ENCODE peak calls at places on chromosomes 1 and 21, in nine cellular contexts. One of them, this sample, is unnamed.

GRCh38 chr21:36288651-36289243 is 31.2 kb upstream of the MORC3 start:
- DNase-seq in activated CD8-positive, alpha-beta T cell treated with anti-CD3 and anti-CD28 coated beads, Interleukin-2, amount 10 ng/mL, durations not matched to agents 7 days and 5 days: no peak
- DNase-seq in activated CD4-positive, alpha-beta T cell treated with anti-CD3 and anti-CD28 coated beads for 48 hours: no peak
- DNase-seq in NCI-H460: no peak
- DNase-seq in activated T-cell treated with anti-CD3 and anti-CD28 coated beads for 4 hours: no peak
- DNase-seq in colonic mucosa: no peak
- DNase-seq in OCI-M1: no peak
- DNase-seq in stimulated activated CD8-positive, alpha-beta memory T cell treated with anti-CD3 and anti-CD28 coated beads, Interleukin-2, amount 100 ng/mL, for 1 hour: no peak
- DNase-seq in fibroblast of mammary gland: peak; percentile 3
- DNase-seq in this sample: no peak

GRCh38 chr1:213541641-213542040 is 446.1 kb upstream of the PROX1 start:
- DNase-seq in fibroblast of mammary gland: no peak
- DNase-seq in colonic mucosa: no peak
- DNase-seq in stimulated activated CD8-positive, alpha-beta memory T cell treated with anti-CD3 and anti-CD28 coated beads, Interleukin-2, amount 100 ng/mL, for 1 hour: no peak
- DNase-seq in OCI-M1: no peak
- DNase-seq in activated CD8-positive, alpha-beta T cell treated with anti-CD3 and anti-CD28 coated beads, Interleukin-2, amount 10 ng/mL, durations not matched to agents 7 days and 5 days: no peak
- DNase-seq in NCI-H460: no peak
- DNase-seq in activated T-cell treated with anti-CD3 and anti-CD28 coated beads for 4 hours: no peak
- DNase-seq in activated CD4-positive, alpha-beta T cell treated with anti-CD3 and anti-CD28 coated beads for 48 hours: no peak
- DNase-seq in this sample: no peak

GRCh38 chr1:77906624-77907023 is 18.2 kb downstream of the NEXN start:
- DNase-seq in stimulated activated CD8-positive, alpha-beta memory T cell treated with anti-CD3 and anti-CD28 coated beads, Interleukin-2, amount 100 ng/mL, for 1 hour: no peak
- DNase-seq in NCI-H460: no peak
- DNase-seq in colonic mucosa: no peak
- DNase-seq in activated CD8-positive, alpha-beta T cell treated with anti-CD3 and anti-CD28 coated beads, Interleukin-2, amount 10 ng/mL, durations not matched to agents 7 days and 5 days: no peak
- DNase-seq in activated T-cell treated with anti-CD3 and anti-CD28 coated beads for 4 hours: no peak
- DNase-seq in OCI-M1: no peak
- DNase-seq in activated CD4-positive, alpha-beta T cell treated with anti-CD3 and anti-CD28 coated beads for 48 hours: no peak
- DNase-seq in fibroblast of mammary gland: no peak
- DNase-seq in this sample: no peak

GRCh38 chr1:25442178-25442577 is 11.5 kb downstream of the MACO1 start:
- DNase-seq in OCI-M1: no peak
- DNase-seq in colonic mucosa: no peak
- DNase-seq in activated CD8-positive, alpha-beta T cell treated with anti-CD3 and anti-CD28 coated beads, Interleukin-2, amount 10 ng/mL, durations not matched to agents 7 days and 5 days: no peak
- DNase-seq in stimulated activated CD8-positive, alpha-beta memory T cell treated with anti-CD3 and anti-CD28 coated beads, Interleukin-2, amount 100 ng/mL, for 1 hour: no peak
- DNase-seq in fibroblast of mammary gland: peak; percentile 38
- DNase-seq in activated CD4-positive, alpha-beta T cell treated with anti-CD3 and anti-CD28 coated beads for 48 hours: no peak
- DNase-seq in NCI-H460: no peak
- DNase-seq in activated T-cell treated with anti-CD3 and anti-CD28 coated beads for 4 hours: no peak
- DNase-seq in this sample: no peak

GRCh38 chr1:194833111-194833510 is 1646.7 kb upstream of the B3GALT2 start:
- DNase-seq in OCI-M1: no peak
- DNase-seq in NCI-H460: no peak
- DNase-seq in fibroblast of mammary gland: no peak
- DNase-seq in colonic mucosa: no peak
- DNase-seq in stimulated activated CD8-positive, alpha-beta memory T cell treated with anti-CD3 and anti-CD28 coated beads, Interleukin-2, amount 100 ng/mL, for 1 hour: no peak
- DNase-seq in activated T-cell treated with anti-CD3 and anti-CD28 coated beads for 4 hours: no peak
- DNase-seq in activated CD8-positive, alpha-beta T cell treated with anti-CD3 and anti-CD28 coated beads, Interleukin-2, amount 10 ng/mL, durations not matched to agents 7 days and 5 days: no peak
- DNase-seq in activated CD4-positive, alpha-beta T cell treated with anti-CD3 and anti-CD28 coated beads for 48 hours: no peak
- DNase-seq in this sample: no peak

GRCh38 chr1:156247460-156248322 is at the start of gene PAQR6:
- DNase-seq in activated CD4-positive, alpha-beta T cell treated with anti-CD3 and anti-CD28 coated beads for 48 hours: no peak
- DNase-seq in activated CD8-positive, alpha-beta T cell treated with anti-CD3 and anti-CD28 coated beads, Interleukin-2, amount 10 ng/mL, durations not matched to agents 7 days and 5 days: no peak
- DNase-seq in fibroblast of mammary gland: no peak
- DNase-seq in activated T-cell treated with anti-CD3 and anti-CD28 coated beads for 4 hours: no peak
- DNase-seq in stimulated activated CD8-positive, alpha-beta memory T cell treated with anti-CD3 and anti-CD28 coated beads, Interleukin-2, amount 100 ng/mL, for 1 hour: no peak
- DNase-seq in colonic mucosa: no peak
- DNase-seq in NCI-H460: no peak
- DNase-seq in OCI-M1: no peak
- DNase-seq in this sample: no peak

GRCh38 chr1:234597894-234598293 is 12.1 kb downstream of the IRF2BP2 start:
- DNase-seq in OCI-M1: peak; percentile 87
- DNase-seq in fibroblast of mammary gland: peak; percentile 72
- DNase-seq in activated CD4-positive, alpha-beta T cell treated with anti-CD3 and anti-CD28 coated beads for 48 hours: peak; percentile 64
- DNase-seq in colonic mucosa: peak; percentile 78
- DNase-seq in stimulated activated CD8-positive, alpha-beta memory T cell treated with anti-CD3 and anti-CD28 coated beads, Interleukin-2, amount 100 ng/mL, for 1 hour: no peak
- DNase-seq in activated CD8-positive, alpha-beta T cell treated with anti-CD3 and anti-CD28 coated beads, Interleukin-2, amount 10 ng/mL, durations not matched to agents 7 days and 5 days: peak; percentile 75
- DNase-seq in NCI-H460: no peak
- DNase-seq in activated T-cell treated with anti-CD3 and anti-CD28 coated beads for 4 hours: peak; percentile 66
- DNase-seq in this sample: no peak

GRCh38 chr1:118388341-118388740 is 203.3 kb upstream of the SPAG17 start:
- DNase-seq in OCI-M1: no peak
- DNase-seq in NCI-H460: no peak
- DNase-seq in activated CD4-positive, alpha-beta T cell treated with anti-CD3 and anti-CD28 coated beads for 48 hours: no peak
- DNase-seq in activated CD8-positive, alpha-beta T cell treated with anti-CD3 and anti-CD28 coated beads, Interleukin-2, amount 10 ng/mL, durations not matched to agents 7 days and 5 days: no peak
- DNase-seq in stimulated activated CD8-positive, alpha-beta memory T cell treated with anti-CD3 and anti-CD28 coated beads, Interleukin-2, amount 100 ng/mL, for 1 hour: no peak
- DNase-seq in colonic mucosa: no peak
- DNase-seq in activated T-cell treated with anti-CD3 and anti-CD28 coated beads for 4 hours: no peak
- DNase-seq in fibroblast of mammary gland: no peak
- DNase-seq in this sample: no peak

GRCh38 chr1:31531177-31532000 is 44.9 kb upstream of the TINAGL1 start:
- DNase-seq in activated CD4-positive, alpha-beta T cell treated with anti-CD3 and anti-CD28 coated beads for 48 hours: no peak
- DNase-seq in stimulated activated CD8-positive, alpha-beta memory T cell treated with anti-CD3 and anti-CD28 coated beads, Interleukin-2, amount 100 ng/mL, for 1 hour: no peak
- DNase-seq in activated CD8-positive, alpha-beta T cell treated with anti-CD3 and anti-CD28 coated beads, Interleukin-2, amount 10 ng/mL, durations not matched to agents 7 days and 5 days: no peak
- DNase-seq in OCI-M1: no peak
- DNase-seq in NCI-H460: no peak
- DNase-seq in fibroblast of mammary gland: peak; percentile 46
- DNase-seq in activated T-cell treated with anti-CD3 and anti-CD28 coated beads for 4 hours: no peak
- DNase-seq in colonic mucosa: no peak
- DNase-seq in this sample: no peak

GRCh38 chr1:238558156-238558555 is 667.4 kb upstream of the ZP4 start:
- DNase-seq in NCI-H460: no peak
- DNase-seq in activated T-cell treated with anti-CD3 and anti-CD28 coated beads for 4 hours: no peak
- DNase-seq in fibroblast of mammary gland: peak; percentile 78
- DNase-seq in activated CD8-positive, alpha-beta T cell treated with anti-CD3 and anti-CD28 coated beads, Interleukin-2, amount 10 ng/mL, durations not matched to agents 7 days and 5 days: no peak
- DNase-seq in colonic mucosa: no peak
- DNase-seq in OCI-M1: no peak
- DNase-seq in activated CD4-positive, alpha-beta T cell treated with anti-CD3 and anti-CD28 coated beads for 48 hours: no peak
- DNase-seq in stimulated activated CD8-positive, alpha-beta memory T cell treated with anti-CD3 and anti-CD28 coated beads, Interleukin-2, amount 100 ng/mL, for 1 hour: no peak
- DNase-seq in this sample: no peak

GRCh38 chr1:199808110-199808870 is 219.2 kb upstream of the NR5A2 start:
- DNase-seq in activated CD8-positive, alpha-beta T cell treated with anti-CD3 and anti-CD28 coated beads, Interleukin-2, amount 10 ng/mL, durations not matched to agents 7 days and 5 days: no peak
- DNase-seq in colonic mucosa: no peak
- DNase-seq in fibroblast of mammary gland: peak; percentile 11
- DNase-seq in NCI-H460: no peak
- DNase-seq in activated CD4-positive, alpha-beta T cell treated with anti-CD3 and anti-CD28 coated beads for 48 hours: no peak
- DNase-seq in OCI-M1: no peak
- DNase-seq in stimulated activated CD8-positive, alpha-beta memory T cell treated with anti-CD3 and anti-CD28 coated beads, Interleukin-2, amount 100 ng/mL, for 1 hour: no peak
- DNase-seq in activated T-cell treated with anti-CD3 and anti-CD28 coated beads for 4 hours: no peak
- DNase-seq in this sample: no peak

GRCh38 chr1:179217943-179218507 is 11.5 kb downstream of the ABL2 start:
- DNase-seq in OCI-M1: peak; percentile 98
- DNase-seq in activated CD4-positive, alpha-beta T cell treated with anti-CD3 and anti-CD28 coated beads for 48 hours: no peak
- DNase-seq in activated CD8-positive, alpha-beta T cell treated with anti-CD3 and anti-CD28 coated beads, Interleukin-2, amount 10 ng/mL, durations not matched to agents 7 days and 5 days: no peak
- DNase-seq in activated T-cell treated with anti-CD3 and anti-CD28 coated beads for 4 hours: no peak
- DNase-seq in stimulated activated CD8-positive, alpha-beta memory T cell treated with anti-CD3 and anti-CD28 coated beads, Interleukin-2, amount 100 ng/mL, for 1 hour: no peak
- DNase-seq in NCI-H460: no peak
- DNase-seq in fibroblast of mammary gland: peak; percentile 80
- DNase-seq in colonic mucosa: no peak
- DNase-seq in this sample: no peak

GRCh38 chr1:36386262-36387140 is 777 bp upstream of the STK40 start:
- DNase-seq in OCI-M1: peak; percentile 98
- DNase-seq in fibroblast of mammary gland: peak; percentile 100
- DNase-seq in activated CD8-positive, alpha-beta T cell treated with anti-CD3 and anti-CD28 coated beads, Interleukin-2, amount 10 ng/mL, durations not matched to agents 7 days and 5 days: peak; percentile 96
- DNase-seq in colonic mucosa: peak; percentile 95
- DNase-seq in activated T-cell treated with anti-CD3 and anti-CD28 coated beads for 4 hours: peak; percentile 84
- DNase-seq in NCI-H460: peak; percentile 99
- DNase-seq in activated CD4-positive, alpha-beta T cell treated with anti-CD3 and anti-CD28 coated beads for 48 hours: peak; percentile 94
- DNase-seq in stimulated activated CD8-positive, alpha-beta memory T cell treated with anti-CD3 and anti-CD28 coated beads, Interleukin-2, amount 100 ng/mL, for 1 hour: peak; percentile 78
- DNase-seq in this sample: peak; percentile 87

GRCh38 chr21:45973475-45974072 is 8.0 kb upstream of the COL6A1 start:
- DNase-seq in activated T-cell treated with anti-CD3 and anti-CD28 coated beads for 4 hours: peak; percentile 80
- DNase-seq in fibroblast of mammary gland: peak; percentile 87
- DNase-seq in activated CD4-positive, alpha-beta T cell treated with anti-CD3 and anti-CD28 coated beads for 48 hours: peak; percentile 82
- DNase-seq in activated CD8-positive, alpha-beta T cell treated with anti-CD3 and anti-CD28 coated beads, Interleukin-2, amount 10 ng/mL, durations not matched to agents 7 days and 5 days: peak; percentile 88
- DNase-seq in stimulated activated CD8-positive, alpha-beta memory T cell treated with anti-CD3 and anti-CD28 coated beads, Interleukin-2, amount 100 ng/mL, for 1 hour: peak; percentile 72
- DNase-seq in NCI-H460: peak; percentile 38
- DNase-seq in colonic mucosa: peak; percentile 62
- DNase-seq in OCI-M1: peak; percentile 60
- DNase-seq in this sample: peak; percentile 47

GRCh38 chr1:75722966-75723365 is 1.5 kb upstream of the ACADM start:
- DNase-seq in stimulated activated CD8-positive, alpha-beta memory T cell treated with anti-CD3 and anti-CD28 coated beads, Interleukin-2, amount 100 ng/mL, for 1 hour: no peak
- DNase-seq in activated CD8-positive, alpha-beta T cell treated with anti-CD3 and anti-CD28 coated beads, Interleukin-2, amount 10 ng/mL, durations not matched to agents 7 days and 5 days: no peak
- DNase-seq in OCI-M1: no peak
- DNase-seq in NCI-H460: no peak
- DNase-seq in colonic mucosa: no peak
- DNase-seq in activated T-cell treated with anti-CD3 and anti-CD28 coated beads for 4 hours: no peak
- DNase-seq in activated CD4-positive, alpha-beta T cell treated with anti-CD3 and anti-CD28 coated beads for 48 hours: no peak
- DNase-seq in fibroblast of mammary gland: no peak
- DNase-seq in this sample: no peak

GRCh38 chr1:119768778-119769177 is at the start of gene HMGCS2:
- DNase-seq in activated T-cell treated with anti-CD3 and anti-CD28 coated beads for 4 hours: no peak
- DNase-seq in NCI-H460: no peak
- DNase-seq in fibroblast of mammary gland: no peak
- DNase-seq in OCI-M1: no peak
- DNase-seq in colonic mucosa: peak; percentile 90
- DNase-seq in activated CD4-positive, alpha-beta T cell treated with anti-CD3 and anti-CD28 coated beads for 48 hours: no peak
- DNase-seq in activated CD8-positive, alpha-beta T cell treated with anti-CD3 and anti-CD28 coated beads, Interleukin-2, amount 10 ng/mL, durations not matched to agents 7 days and 5 days: no peak
- DNase-seq in stimulated activated CD8-positive, alpha-beta memory T cell treated with anti-CD3 and anti-CD28 coated beads, Interleukin-2, amount 100 ng/mL, for 1 hour: no peak
- DNase-seq in this sample: no peak

GRCh38 chr1:8004803-8005573 is 21.1 kb downstream of the ERRFI1 start:
- DNase-seq in NCI-H460: peak; percentile 94
- DNase-seq in colonic mucosa: peak; percentile 41
- DNase-seq in OCI-M1: peak; percentile 77
- DNase-seq in stimulated activated CD8-positive, alpha-beta memory T cell treated with anti-CD3 and anti-CD28 coated beads, Interleukin-2, amount 100 ng/mL, for 1 hour: no peak
- DNase-seq in activated CD8-positive, alpha-beta T cell treated with anti-CD3 and anti-CD28 coated beads, Interleukin-2, amount 10 ng/mL, durations not matched to agents 7 days and 5 days: no peak
- DNase-seq in activated CD4-positive, alpha-beta T cell treated with anti-CD3 and anti-CD28 coated beads for 48 hours: no peak
- DNase-seq in activated T-cell treated with anti-CD3 and anti-CD28 coated beads for 4 hours: no peak
- DNase-seq in fibroblast of mammary gland: peak; percentile 100
- DNase-seq in this sample: peak; percentile 52

GRCh38 chr1:84271452-84272273 is 29.8 kb upstream of the SAMD13 start:
- DNase-seq in activated T-cell treated with anti-CD3 and anti-CD28 coated beads for 4 hours: no peak
- DNase-seq in NCI-H460: no peak
- DNase-seq in colonic mucosa: peak; percentile 51
- DNase-seq in stimulated activated CD8-positive, alpha-beta memory T cell treated with anti-CD3 and anti-CD28 coated beads, Interleukin-2, amount 100 ng/mL, for 1 hour: no peak
- DNase-seq in fibroblast of mammary gland: peak; percentile 47
- DNase-seq in activated CD4-positive, alpha-beta T cell treated with anti-CD3 and anti-CD28 coated beads for 48 hours: no peak
- DNase-seq in OCI-M1: peak; percentile 28
- DNase-seq in activated CD8-positive, alpha-beta T cell treated with anti-CD3 and anti-CD28 coated beads, Interleukin-2, amount 10 ng/mL, durations not matched to agents 7 days and 5 days: no peak
- DNase-seq in this sample: no peak

GRCh38 chr1:50973875-50974617 is 4.0 kb downstream of the CDKN2C start:
- DNase-seq in NCI-H460: no peak
- DNase-seq in fibroblast of mammary gland: no peak
- DNase-seq in activated CD4-positive, alpha-beta T cell treated with anti-CD3 and anti-CD28 coated beads for 48 hours: no peak
- DNase-seq in colonic mucosa: no peak
- DNase-seq in OCI-M1: peak; percentile 59
- DNase-seq in stimulated activated CD8-positive, alpha-beta memory T cell treated with anti-CD3 and anti-CD28 coated beads, Interleukin-2, amount 100 ng/mL, for 1 hour: no peak
- DNase-seq in activated T-cell treated with anti-CD3 and anti-CD28 coated beads for 4 hours: no peak
- DNase-seq in activated CD8-positive, alpha-beta T cell treated with anti-CD3 and anti-CD28 coated beads, Interleukin-2, amount 10 ng/mL, durations not matched to agents 7 days and 5 days: no peak
- DNase-seq in this sample: no peak

GRCh38 chr1:52127181-52128175 is 14.4 kb upstream of the ZFYVE9 start:
- DNase-seq in activated CD8-positive, alpha-beta T cell treated with anti-CD3 and anti-CD28 coated beads, Interleukin-2, amount 10 ng/mL, durations not matched to agents 7 days and 5 days: peak; percentile 24
- DNase-seq in OCI-M1: peak; percentile 68
- DNase-seq in NCI-H460: peak; percentile 32
- DNase-seq in activated CD4-positive, alpha-beta T cell treated with anti-CD3 and anti-CD28 coated beads for 48 hours: peak; percentile 20
- DNase-seq in stimulated activated CD8-positive, alpha-beta memory T cell treated with anti-CD3 and anti-CD28 coated beads, Interleukin-2, amount 100 ng/mL, for 1 hour: no peak
- DNase-seq in fibroblast of mammary gland: peak; percentile 79
- DNase-seq in colonic mucosa: peak; percentile 47
- DNase-seq in activated T-cell treated with anti-CD3 and anti-CD28 coated beads for 4 hours: no peak
- DNase-seq in this sample: no peak

GRCh38 chr21:33915368-33916199 is at the start of gene ATP5PO:
- DNase-seq in stimulated activated CD8-positive, alpha-beta memory T cell treated with anti-CD3 and anti-CD28 coated beads, Interleukin-2, amount 100 ng/mL, for 1 hour: peak; percentile 96
- DNase-seq in activated CD8-positive, alpha-beta T cell treated with anti-CD3 and anti-CD28 coated beads, Interleukin-2, amount 10 ng/mL, durations not matched to agents 7 days and 5 days: peak; percentile 98
- DNase-seq in colonic mucosa: peak; percentile 98
- DNase-seq in activated T-cell treated with anti-CD3 and anti-CD28 coated beads for 4 hours: peak; percentile 91
- DNase-seq in NCI-H460: peak; percentile 93
- DNase-seq in OCI-M1: peak; percentile 99
- DNase-seq in activated CD4-positive, alpha-beta T cell treated with anti-CD3 and anti-CD28 coated beads for 48 hours: peak; percentile 99
- DNase-seq in fibroblast of mammary gland: peak; percentile 98
- DNase-seq in this sample: peak; percentile 91

GRCh38 chr1:151579436-151580225 is 32.2 kb upstream of the SNX27 start:
- DNase-seq in activated CD4-positive, alpha-beta T cell treated with anti-CD3 and anti-CD28 coated beads for 48 hours: peak; percentile 11
- DNase-seq in activated T-cell treated with anti-CD3 and anti-CD28 coated beads for 4 hours: no peak
- DNase-seq in OCI-M1: no peak
- DNase-seq in activated CD8-positive, alpha-beta T cell treated with anti-CD3 and anti-CD28 coated beads, Interleukin-2, amount 10 ng/mL, durations not matched to agents 7 days and 5 days: no peak
- DNase-seq in NCI-H460: no peak
- DNase-seq in stimulated activated CD8-positive, alpha-beta memory T cell treated with anti-CD3 and anti-CD28 coated beads, Interleukin-2, amount 100 ng/mL, for 1 hour: no peak
- DNase-seq in colonic mucosa: no peak
- DNase-seq in fibroblast of mammary gland: peak; percentile 67
- DNase-seq in this sample: no peak

GRCh38 chr1:2356401-2356800 is 35.0 kb downstream of the MORN1 start:
- DNase-seq in activated CD8-positive, alpha-beta T cell treated with anti-CD3 and anti-CD28 coated beads, Interleukin-2, amount 10 ng/mL, durations not matched to agents 7 days and 5 days: no peak
- DNase-seq in activated CD4-positive, alpha-beta T cell treated with anti-CD3 and anti-CD28 coated beads for 48 hours: no peak
- DNase-seq in fibroblast of mammary gland: no peak
- DNase-seq in OCI-M1: no peak
- DNase-seq in colonic mucosa: no peak
- DNase-seq in NCI-H460: no peak
- DNase-seq in stimulated activated CD8-positive, alpha-beta memory T cell treated with anti-CD3 and anti-CD28 coated beads, Interleukin-2, amount 100 ng/mL, for 1 hour: no peak
- DNase-seq in activated T-cell treated with anti-CD3 and anti-CD28 coated beads for 4 hours: no peak
- DNase-seq in this sample: no peak

GRCh38 chr1:7262611-7263010 is 477.4 kb downstream of the CAMTA1 start:
- DNase-seq in activated T-cell treated with anti-CD3 and anti-CD28 coated beads for 4 hours: no peak
- DNase-seq in fibroblast of mammary gland: no peak
- DNase-seq in colonic mucosa: peak; percentile 74
- DNase-seq in stimulated activated CD8-positive, alpha-beta memory T cell treated with anti-CD3 and anti-CD28 coated beads, Interleukin-2, amount 100 ng/mL, for 1 hour: no peak
- DNase-seq in OCI-M1: no peak
- DNase-seq in activated CD8-positive, alpha-beta T cell treated with anti-CD3 and anti-CD28 coated beads, Interleukin-2, amount 10 ng/mL, durations not matched to agents 7 days and 5 days: no peak
- DNase-seq in activated CD4-positive, alpha-beta T cell treated with anti-CD3 and anti-CD28 coated beads for 48 hours: no peak
- DNase-seq in NCI-H460: no peak
- DNase-seq in this sample: no peak

GRCh38 chr1:208189183-208189582 is 55.0 kb downstream of the PLXNA2 start:
- DNase-seq in colonic mucosa: no peak
- DNase-seq in stimulated activated CD8-positive, alpha-beta memory T cell treated with anti-CD3 and anti-CD28 coated beads, Interleukin-2, amount 100 ng/mL, for 1 hour: no peak
- DNase-seq in OCI-M1: peak; percentile 45
- DNase-seq in activated CD8-positive, alpha-beta T cell treated with anti-CD3 and anti-CD28 coated beads, Interleukin-2, amount 10 ng/mL, durations not matched to agents 7 days and 5 days: peak; percentile 42
- DNase-seq in activated CD4-positive, alpha-beta T cell treated with anti-CD3 and anti-CD28 coated beads for 48 hours: no peak
- DNase-seq in fibroblast of mammary gland: no peak
- DNase-seq in activated T-cell treated with anti-CD3 and anti-CD28 coated beads for 4 hours: no peak
- DNase-seq in NCI-H460: no peak
- DNase-seq in this sample: no peak